ENCODE peak calls at places on chromosomes 4 and X, in four cellular contexts. F is thoracic aorta, U is GM12878, L is HL-60. M is an unnamed sample.

GRCh38 chr4:138911903-138912713 is 103.5 kb upstream of the NOCT start:
- DNase-seq in F (no peak), L (no peak), U (no peak), M (no peak)

GRCh38 chr4:24210332-24210902 is 320.6 kb upstream of the PPARGC1A start:
- DNase-seq in F (peak), U (no peak), L (peak), M (peak)

GRCh38 chr4:48122756-48123155 is 11.3 kb downstream of the TXK start:
- DNase-seq in U (no peak), L (no peak), F (no peak), M (no peak)

GRCh38 chr4:70687821-70688794 is at the start of gene UTP3:
- DNase-seq in F (peak), L (peak), U (peak), M (peak)

GRCh38 chr4:8847331-8847730 is 24.3 kb downstream of the HMX1 start:
- DNase-seq in U (no peak), L (no peak), F (no peak), M (peak)

GRCh38 chr4:16692021-16692420 is 206.4 kb downstream of the LDB2 start:
- DNase-seq in L (no peak), F (no peak), U (no peak), M (no peak)

GRCh38 chr4:163107754-163108153 is 58.9 kb downstream of the NAF1 start:
- DNase-seq in F (no peak), U (no peak), L (no peak), M (no peak)

GRCh38 chrX:5646818-5647217 is 581.8 kb downstream of the NLGN4X start:
- DNase-seq in U (peak), L (no peak), F (no peak), M (no peak)

GRCh38 chr4:914531-914930 is 17.6 kb downstream of the GAK start:
- DNase-seq in L (no peak), F (no peak), U (no peak), M (no peak)

GRCh38 chr4:176622251-176622968 is 170.3 kb downstream of the VEGFC start:
- DNase-seq in F (no peak), L (no peak), U (no peak), M (no peak)

GRCh38 chr4:162972661-162973202 is 194.0 kb downstream of the NAF1 start:
- DNase-seq in F (no peak), U (no peak), L (no peak), M (no peak)

GRCh38 chr4:82667761-82668505 is 106.1 kb upstream of the TMEM150C start:
- DNase-seq in F (no peak), L (no peak), U (no peak), M (no peak)

GRCh38 chrX:7334253-7334935 is 186.4 kb upstream of the PUDP start:
- DNase-seq in F (no peak), U (no peak), L (no peak), M (no peak)

GRCh38 chr4:155025762-155026457 is 182.5 kb upstream of the NPY2R start:
- DNase-seq in U (no peak), L (peak), F (no peak), M (no peak)

GRCh38 chrX:50161143-50161542 is 39.7 kb downstream of the AKAP4 start:
- DNase-seq in L (no peak), U (no peak), F (no peak), M (no peak)

GRCh38 chr4:101475246-101475645 is 127.9 kb upstream of the PPP3CA start:
- DNase-seq in U (no peak), F (no peak), L (no peak), M (no peak)

GRCh38 chr4:182325848-182326255 is 82.7 kb downstream of the TENM3 start:
- DNase-seq in F (no peak), L (no peak), U (no peak), M (no peak)

GRCh38 chr4:141567326-141567915 is 69.0 kb upstream of the IL15 start:
- DNase-seq in F (no peak), L (no peak), U (no peak), M (no peak)

GRCh38 chrX:2299871-2300270 is 200.9 kb downstream of the DHRSX start:
- DNase-seq in F (no peak), L (no peak), U (no peak), M (no peak)

GRCh38 chrX:104913348-104913747 is 307.1 kb downstream of the TEX13A start:
- DNase-seq in F (no peak), L (no peak), U (no peak), M (no peak)
- TF ChIP-seq CTCF in F (peak), L (no peak), U (peak), M (no peak)

DNA sequence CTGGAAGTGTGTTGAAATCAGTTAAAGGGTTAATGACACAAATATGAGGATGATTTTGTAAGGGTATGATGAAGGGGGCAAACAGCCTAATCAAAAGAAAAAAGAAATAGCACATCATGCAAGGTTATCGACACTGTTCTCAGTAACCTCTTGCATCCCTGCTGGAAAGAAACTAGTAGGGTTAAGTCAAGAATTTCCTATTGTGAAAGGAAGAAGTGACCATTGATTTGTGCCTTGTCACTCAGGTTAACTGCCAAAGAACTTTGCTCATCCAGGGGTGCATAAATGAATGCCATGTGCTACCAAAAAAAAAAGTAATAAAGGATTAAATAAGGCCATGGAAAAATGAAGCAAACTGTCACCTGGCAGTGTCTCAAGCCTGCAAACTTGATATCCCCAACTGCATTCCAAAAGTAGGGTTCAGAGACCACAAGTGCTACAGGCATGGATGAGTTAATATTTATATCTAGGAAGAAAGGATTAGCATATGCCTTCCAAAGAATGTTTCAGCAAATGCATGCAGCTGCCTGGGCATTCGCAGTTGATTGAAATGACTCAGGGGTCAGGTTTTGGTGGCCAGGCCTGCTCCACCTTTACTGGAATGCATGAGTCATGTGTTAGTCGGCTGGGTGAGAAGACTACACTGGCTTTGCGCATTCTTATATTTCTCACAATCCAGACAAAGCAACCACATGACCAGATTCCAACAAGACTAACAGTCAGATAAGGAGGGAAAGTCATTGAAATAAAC is 78.4 kb upstream of the ATXN3L start:
- DNase-seq in F (peak), U (no peak), L (peak), M (peak)
- H3K4me3 ChIP-seq in F (no peak), U (no peak), L (no peak), M (no peak)

GRCh38 chr4:152434011-152434410 is 101.9 kb downstream of the FBXW7 start:
- DNase-seq in U (no peak), L (no peak), F (no peak), M (no peak)

GRCh38 chr4:152431784-152432183 is 104.1 kb downstream of the FBXW7 start:
- DNase-seq in F (no peak), L (no peak), U (no peak), M (no peak)

GRCh38 chr4:152431287-152431686 is 104.6 kb downstream of the FBXW7 start:
- DNase-seq in L (no peak), F (no peak), U (no peak), M (no peak)

GRCh38 chr4:152437561-152437960 is 98.3 kb downstream of the FBXW7 start:
- DNase-seq in F (no peak), U (no peak), L (no peak), M (no peak)

GRCh38 chr4:152436384-152436783 is 99.5 kb downstream of the FBXW7 start:
- DNase-seq in U (no peak), F (no peak), L (no peak), M (no peak)
- TF ChIP-seq CTCF in U (no peak), F (no peak), L (no peak), M (no peak)

DNA sequence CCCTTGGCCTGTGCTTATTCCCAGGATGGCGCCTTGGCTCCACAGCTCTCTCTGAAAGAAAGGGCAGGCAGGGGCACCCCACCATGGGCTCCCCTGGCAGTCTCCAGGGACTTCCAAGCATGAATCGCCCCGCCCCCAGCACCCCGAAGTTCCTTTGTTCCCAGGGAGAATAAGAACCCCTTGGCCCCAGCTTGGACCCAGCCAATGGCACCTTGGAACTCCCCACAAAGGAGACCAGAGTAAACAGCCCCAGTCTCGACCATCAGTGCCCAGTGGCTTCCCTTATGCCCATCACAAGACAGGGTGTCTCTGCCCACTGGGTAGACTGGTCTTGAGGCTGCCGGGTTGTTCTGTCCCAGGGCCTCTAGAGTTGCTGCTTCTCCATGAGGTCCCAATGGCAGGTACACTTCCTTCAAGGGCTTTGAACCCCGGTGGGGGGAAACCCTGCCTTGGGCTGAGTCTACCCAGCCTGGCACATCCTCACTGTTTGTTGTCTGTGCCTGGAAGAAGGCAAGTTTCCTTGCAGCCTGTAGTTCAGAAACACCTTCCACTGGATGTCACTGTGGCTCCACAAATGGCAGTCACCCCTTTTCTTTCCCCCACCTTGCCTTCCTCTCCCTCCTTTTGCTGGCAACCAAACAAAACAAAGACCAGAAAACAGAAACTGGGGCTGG is 30.8 kb downstream of the NBDY start:
- DNase-seq in L (no peak), F (no peak), U (no peak), M (no peak)
- H3K4me3 ChIP-seq in L (no peak), F (no peak), U (no peak), M (no peak)

DNA sequence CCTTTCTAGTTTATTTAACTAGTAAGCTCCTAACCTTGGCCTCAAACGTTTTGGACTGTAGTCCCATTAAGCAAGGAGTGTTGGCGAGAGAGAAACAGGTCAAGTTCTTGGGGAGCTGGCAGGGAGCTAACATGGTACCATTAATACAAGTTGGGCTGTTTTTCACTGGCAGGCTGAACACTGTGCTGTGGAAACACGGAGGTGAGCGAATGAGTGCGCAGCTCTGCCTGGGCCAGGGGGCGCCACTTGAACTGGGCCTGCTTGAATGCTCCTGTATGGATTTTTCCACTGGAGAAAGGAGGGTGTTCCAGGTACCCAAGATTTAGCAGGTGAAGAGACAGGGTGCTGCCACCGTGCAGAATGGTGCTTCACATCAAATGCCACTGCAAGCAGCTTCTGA is 7.4 kb upstream of the SMS start:
- DNase-seq in F (no peak), U (no peak), L (no peak), M (no peak)
- TF ChIP-seq CTCF in F (no peak), U (no peak), L (no peak), M (no peak)

GRCh38 chrX:16804923-16805464 is 18.7 kb downstream of the TXLNG start:
- DNase-seq in L (no peak), U (no peak), F (no peak), M (no peak)

GRCh38 chrX:16807548-16807947 is 21.3 kb downstream of the TXLNG start:
- DNase-seq in L (no peak), U (no peak), F (no peak), M (no peak)

DNA sequence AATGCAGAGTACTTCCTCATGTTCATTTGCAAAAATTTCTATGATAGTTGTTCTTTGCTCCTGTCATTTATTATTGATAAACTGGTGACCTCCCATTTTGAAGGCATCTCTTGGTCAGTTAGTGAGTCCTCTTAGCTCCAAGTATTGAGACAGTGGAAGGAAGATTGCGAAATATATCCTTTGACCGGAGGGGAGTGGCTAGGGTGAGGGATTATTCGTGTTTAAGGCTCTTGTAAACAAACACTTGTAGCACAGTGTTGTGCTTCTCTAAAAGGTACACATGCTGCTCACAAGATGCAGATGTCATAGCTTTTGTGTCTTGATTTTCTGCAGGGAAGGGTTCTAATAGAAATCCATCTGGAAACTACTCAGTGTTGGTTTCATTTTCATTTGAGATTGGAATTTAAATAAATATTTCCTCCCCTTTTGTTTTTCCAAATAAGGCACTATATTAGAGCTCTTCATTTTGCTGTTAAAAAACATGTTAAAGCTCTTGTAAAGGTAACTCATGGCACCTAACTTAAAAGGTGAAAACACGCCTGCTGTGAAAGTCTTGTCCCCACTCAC is 21.8 kb downstream of the TXLNG start:
- DNase-seq in U (no peak), F (no peak), L (no peak), M (peak)
- H3K4me3 ChIP-seq in U (no peak), F (peak), L (no peak), M (no peak)

GRCh38 chr4:14700083-14700482 is 302.2 kb upstream of the CPEB2 start:
- DNase-seq in L (no peak), U (no peak), F (no peak), M (no peak)

GRCh38 chr4:14695411-14695810 is 306.9 kb upstream of the CPEB2 start:
- DNase-seq in L (no peak), U (no peak), F (no peak), M (no peak)

GRCh38 chr4:14701389-14701788 is 300.9 kb upstream of the CPEB2 start:
- DNase-seq in L (no peak), U (no peak), F (no peak), M (no peak)

GRCh38 chr4:14701896-14702295 is 300.4 kb upstream of the CPEB2 start:
- DNase-seq in U (no peak), L (no peak), F (no peak), M (no peak)

DNA sequence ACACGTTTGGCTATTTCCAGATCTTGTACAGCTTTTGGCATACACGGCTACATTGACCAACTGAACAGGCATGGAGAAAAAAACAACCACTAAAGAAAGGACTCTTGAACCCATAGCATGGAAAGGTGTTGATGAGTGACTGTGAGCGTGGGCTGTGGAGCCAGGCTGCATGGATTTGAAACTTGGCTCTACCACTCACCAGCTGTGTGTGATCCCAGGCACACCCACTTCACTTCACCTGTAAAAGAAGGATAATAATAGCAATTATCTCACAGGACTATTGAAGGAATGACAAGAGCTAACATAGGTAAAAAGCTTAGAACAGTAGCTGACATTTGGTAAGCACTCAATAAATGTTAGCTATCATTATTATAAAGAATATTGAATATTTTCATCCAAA is 301.7 kb upstream of the CPEB2 start:
- DNase-seq in F (no peak), L (no peak), U (no peak), M (no peak)
- TF ChIP-seq CTCF in F (no peak), L (no peak), U (no peak), M (no peak)

DNA sequence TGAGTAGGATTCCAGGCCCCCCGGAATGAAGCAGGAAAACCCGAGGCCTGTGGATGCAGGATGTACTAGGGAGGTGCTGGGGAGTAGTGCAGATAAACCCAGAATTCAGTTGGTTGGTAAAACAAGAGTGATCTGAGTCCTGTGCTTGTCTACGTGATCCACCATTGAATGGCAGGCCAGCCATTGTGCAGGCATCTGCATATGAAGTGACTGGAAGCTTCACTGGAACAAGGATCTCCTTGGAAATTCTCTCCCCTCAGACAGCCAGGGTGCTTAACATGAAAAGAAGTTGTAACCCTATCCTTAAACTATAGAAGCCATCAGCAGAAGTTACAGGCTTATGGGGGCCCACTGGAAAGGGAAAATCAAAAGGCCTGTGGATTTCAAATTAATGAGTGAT is 656 bp upstream of the GSPT2 start:
- DNase-seq in L (no peak), U (no peak), F (no peak), M (no peak)
- H3K4me3 ChIP-seq in L (no peak), U (peak), F (peak), M (no peak)